ENCODE peak calls at places on chromosome 14, in four cellular contexts. Z is hepatocyte, Q is mammary epithelial cell, K is DND-41. Y is an unnamed sample. For H3K36me3, the result is how much of the 10 kb centered on the place peaks cover.

GRCh38 chr14:105501504-105502291 is 10.7 kb downstream of the TEDC1 start:
- DNase-seq in Q (no peak), Z (no peak), K (no peak), Y (no peak)

GRCh38 chr14:49173765-49174373 is 412.3 kb downstream of the RPS29 start:
- DNase-seq in Q (peak), K (peak), Z (peak), Y (no peak)

GRCh38 chr14:98944989-98945388 is 327.0 kb downstream of the BCL11B start:
- DNase-seq in K (no peak), Z (no peak), Q (no peak), Y (no peak)

GRCh38 chr14:94816113-94816512 is 46.2 kb upstream of the GSC start:
- DNase-seq in Q (no peak), K (no peak), Z (no peak), Y (no peak)

GRCh38 chr14:35028435-35028834 is 17.6 kb upstream of the FAM177A1 start:
- DNase-seq in Q (no peak), Z (no peak), K (no peak), Y (no peak)

GRCh38 chr14:44712095-44712822 is 205.2 kb upstream of the FSCB start:
- DNase-seq in K (no peak), Q (no peak), Z (no peak), Y (no peak)

GRCh38 chr14:21070083-21070609 is at the start of gene ARHGEF40:
- DNase-seq in K (no peak), Z (peak), Q (no peak), Y (no peak)

GRCh38 chr14:49892301-49892635 is 614 bp upstream of the ARF6 start:
- DNase-seq in K (peak), Z (peak), Q (peak), Y (peak)

GRCh38 chr14:104768437-104769323 is 15.7 kb downstream of the SIVA1 start:
- DNase-seq in Z (peak), K (peak), Q (peak), Y (peak)

GRCh38 chr14:78567343-78567742 is 397.2 kb downstream of the NRXN3 start:
- DNase-seq in K (no peak), Z (no peak), Q (no peak), Y (no peak)

GRCh38 chr14:106556665-106557289 is 1030.4 kb downstream of the TMEM121 start:
- DNase-seq in K (peak), Z (no peak), Q (no peak), Y (peak)

GRCh38 chr14:93857500-93857899 is 69.2 kb upstream of the PRIMA1 start:
- DNase-seq in K (no peak), Q (no peak), Z (peak), Y (no peak)

GRCh38 chr14:105069887-105070759 is 4.9 kb upstream of the GPR132 start:
- DNase-seq in Q (no peak), Z (peak), K (no peak), Y (no peak)

GRCh38 chr14:33834101-33834955 is 116.5 kb downstream of the EGLN3 start:
- DNase-seq in K (no peak), Z (no peak), Q (no peak), Y (no peak)

GRCh38 chr14:24613241-24613640 is 3.8 kb upstream of the GZMH start:
- DNase-seq in K (no peak), Q (peak), Z (no peak), Y (no peak)

GRCh38 chr14:32593290-32593942 is 264.3 kb downstream of the AKAP6 start:
- DNase-seq in Q (peak), K (no peak), Z (no peak), Y (no peak)

GRCh38 chr14:71426001-71426400 is 506.2 kb upstream of the RGS6 start:
- DNase-seq in Z (no peak), Q (no peak), K (no peak), Y (no peak)

GRCh38 chr14:32980178-32980886 is 41.7 kb downstream of the NPAS3 start:
- DNase-seq in Q (no peak), K (no peak), Z (no peak), Y (no peak)

GRCh38 chr14:100131181-100131580 is 28.3 kb downstream of the DEGS2 start:
- DNase-seq in Q (no peak), K (no peak), Z (peak), Y (no peak)

GRCh38 chr14:100130471-100130870 is 29.0 kb downstream of the DEGS2 start:
- DNase-seq in K (no peak), Q (no peak), Z (no peak), Y (no peak)

GRCh38 chr14:100128688-100129087 is 30.8 kb downstream of the DEGS2 start:
- DNase-seq in Z (no peak), Q (no peak), K (no peak), Y (no peak)

GRCh38 chr14:100127853-100128455 is 31.5 kb downstream of the DEGS2 start:
- DNase-seq in K (no peak), Z (no peak), Q (no peak), Y (no peak)

DNA sequence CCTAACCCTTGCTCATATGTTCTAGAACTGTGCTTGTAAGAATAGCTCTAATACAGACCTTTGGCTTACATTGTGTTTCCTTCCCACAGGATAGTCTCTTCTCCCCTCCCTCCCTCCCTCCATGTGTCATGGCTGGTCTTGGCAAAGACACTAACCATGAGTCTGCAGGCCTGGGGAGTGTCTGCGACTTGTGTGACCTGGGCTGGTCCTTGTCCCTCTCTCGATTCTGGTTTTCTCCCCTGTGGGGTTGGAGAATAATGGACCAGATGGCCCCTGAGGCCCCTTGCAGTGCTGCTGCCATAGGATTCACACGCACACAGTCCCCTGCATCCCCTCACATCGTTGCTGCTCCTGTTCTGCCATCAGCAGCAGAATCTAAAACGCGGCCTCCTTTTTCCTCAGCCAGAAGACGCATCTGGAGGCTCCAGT is 30.3 kb downstream of the DEGS2 start:
- DNase-seq in Z (no peak), Q (no peak), K (no peak), Y (no peak)
- H3K36me3 ChIP-seq in Z (under half), Q (under half), K (half or more), Y (half or more)

DNA sequence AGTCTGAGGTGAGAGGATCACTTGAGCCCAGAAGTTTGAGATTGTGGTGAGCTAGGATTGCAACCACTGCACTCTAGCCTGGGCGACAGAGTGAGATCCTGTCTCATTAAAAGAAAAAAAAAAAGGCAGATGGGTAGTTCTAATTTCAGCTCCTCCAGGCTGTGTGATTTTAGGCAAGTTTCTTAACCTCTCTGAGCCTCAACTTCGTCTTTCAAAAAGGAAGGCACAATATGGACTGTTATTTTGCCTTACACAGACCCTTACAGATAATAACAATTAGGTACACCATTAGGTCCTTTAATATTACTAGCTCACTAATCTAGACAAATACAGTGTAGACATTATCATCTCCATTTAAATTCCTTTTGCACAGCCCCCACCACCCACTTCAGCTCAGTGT is 4.8 kb upstream of the CCDC177 start:
- DNase-seq in Z (no peak), K (no peak), Q (no peak), Y (no peak)
- H3K27ac ChIP-seq in Z (peak), K (no peak), Q (no peak), Y (no peak)

GRCh38 chr14:103334644-103335603 is 887 bp downstream of the EIF5 start:
- DNase-seq in K (peak), Z (peak), Q (peak), Y (peak)
- H3K36me3 ChIP-seq in K (half or more), Z (under half), Q (under half), Y (under half)

DNA sequence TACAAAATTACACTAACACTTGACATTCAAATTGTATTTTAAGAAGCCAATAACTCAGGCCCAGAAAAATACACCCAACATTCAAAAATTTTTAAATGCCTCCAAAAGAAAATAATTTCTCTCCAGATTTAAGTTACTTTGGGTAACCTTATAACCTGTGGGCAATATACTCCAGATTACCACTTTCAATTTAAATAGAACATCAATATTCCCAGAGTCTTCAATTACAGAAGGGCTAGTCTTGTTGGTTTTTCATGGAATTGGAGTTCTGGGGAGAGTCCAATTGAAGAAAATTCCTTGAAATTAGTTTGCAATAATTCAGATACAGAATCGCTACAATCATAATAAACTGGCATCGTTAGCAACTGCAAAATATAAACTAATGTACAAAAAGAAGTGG is 2.0 kb downstream of the PPP4R3A start:
- DNase-seq in Q (no peak), K (no peak), Z (no peak), Y (no peak)
- H3K27ac ChIP-seq in Q (peak), K (peak), Z (peak), Y (peak)

DNA sequence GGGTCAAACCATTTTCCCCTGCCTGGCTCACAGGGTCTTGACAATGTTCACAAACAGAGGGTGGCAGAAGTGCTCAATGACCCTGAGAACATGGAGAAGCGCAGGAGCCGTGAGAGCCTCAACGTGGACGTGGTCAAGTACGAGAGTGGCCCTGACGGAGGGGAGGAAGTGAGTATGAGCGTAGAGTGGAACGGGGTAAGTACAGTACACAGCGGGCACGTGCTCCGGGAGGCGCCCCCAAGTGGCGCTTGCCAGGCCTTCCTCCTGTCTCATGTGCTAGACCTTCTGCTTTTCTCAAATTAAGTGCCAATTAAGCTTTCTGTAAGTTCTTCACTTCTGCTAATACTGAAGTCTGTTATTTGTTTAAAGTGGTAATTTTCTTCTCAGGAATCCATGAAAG is 35.9 kb downstream of the XRCC3 start:
- DNase-seq in Z (no peak), K (peak), Q (no peak), Y (no peak)
- H3K36me3 ChIP-seq in Z (under half), K (half or more), Q (under half), Y (half or more)

GRCh38 chr14:89293349-89293916 is 123.6 kb downstream of the FOXN3 start:
- DNase-seq in Z (no peak), Q (no peak), K (no peak), Y (no peak)

GRCh38 chr14:89298056-89298834 is 118.8 kb downstream of the FOXN3 start:
- DNase-seq in K (no peak), Q (no peak), Z (peak), Y (no peak)

GRCh38 chr14:89294872-89295271 is 122.2 kb downstream of the FOXN3 start:
- DNase-seq in K (no peak), Q (no peak), Z (no peak), Y (no peak)

GRCh38 chr14:89294060-89294459 is 123.0 kb downstream of the FOXN3 start:
- DNase-seq in Z (no peak), K (no peak), Q (no peak), Y (no peak)

DNA sequence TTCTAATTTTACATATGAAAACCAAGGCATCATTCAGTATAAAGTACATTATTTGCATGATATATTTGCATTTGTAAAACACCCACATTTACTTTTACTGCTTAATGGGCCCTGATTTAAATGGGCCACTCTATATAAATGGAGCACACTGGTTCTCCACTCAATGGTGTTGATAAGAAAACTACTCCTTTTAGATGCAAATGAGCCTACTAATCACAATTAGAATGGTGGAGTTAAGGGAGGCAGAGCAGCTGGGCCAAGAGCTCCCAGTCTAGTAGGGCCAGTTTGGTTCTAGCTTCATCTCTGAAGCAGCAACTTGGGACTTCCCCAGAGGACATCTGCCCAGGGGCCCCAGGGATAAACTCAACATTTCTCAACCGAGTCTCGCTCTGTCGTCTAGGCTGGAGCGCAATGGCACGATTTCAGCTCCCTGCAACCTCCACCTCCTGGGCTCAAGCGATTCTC is 120.7 kb downstream of the FOXN3 start:
- DNase-seq in Z (no peak), K (no peak), Q (no peak), Y (no peak)
- H3K27ac ChIP-seq in Z (no peak), K (no peak), Q (no peak), Y (no peak)

GRCh38 chr14:103705158-103705523 is 10.1 kb downstream of the XRCC3 start:
- DNase-seq in K (no peak), Q (no peak), Z (no peak), Y (no peak)
- H3K36me3 ChIP-seq in K (half or more), Q (under half), Z (under half), Y (under half)

GRCh38 chr14:22380511-22381455 is 208.2 kb downstream of the DAD1 start:
- DNase-seq in K (no peak), Z (no peak), Q (no peak), Y (no peak)
- H3K27ac ChIP-seq in K (no peak), Z (no peak), Q (no peak), Y (no peak)

GRCh38 chr14:68893566-68893965 is 85.5 kb downstream of the ACTN1 start:
- DNase-seq in Z (no peak), K (no peak), Q (no peak), Y (no peak)
- H3K36me3 ChIP-seq in Z (under half), K (half or more), Q (half or more), Y (under half)

DNA sequence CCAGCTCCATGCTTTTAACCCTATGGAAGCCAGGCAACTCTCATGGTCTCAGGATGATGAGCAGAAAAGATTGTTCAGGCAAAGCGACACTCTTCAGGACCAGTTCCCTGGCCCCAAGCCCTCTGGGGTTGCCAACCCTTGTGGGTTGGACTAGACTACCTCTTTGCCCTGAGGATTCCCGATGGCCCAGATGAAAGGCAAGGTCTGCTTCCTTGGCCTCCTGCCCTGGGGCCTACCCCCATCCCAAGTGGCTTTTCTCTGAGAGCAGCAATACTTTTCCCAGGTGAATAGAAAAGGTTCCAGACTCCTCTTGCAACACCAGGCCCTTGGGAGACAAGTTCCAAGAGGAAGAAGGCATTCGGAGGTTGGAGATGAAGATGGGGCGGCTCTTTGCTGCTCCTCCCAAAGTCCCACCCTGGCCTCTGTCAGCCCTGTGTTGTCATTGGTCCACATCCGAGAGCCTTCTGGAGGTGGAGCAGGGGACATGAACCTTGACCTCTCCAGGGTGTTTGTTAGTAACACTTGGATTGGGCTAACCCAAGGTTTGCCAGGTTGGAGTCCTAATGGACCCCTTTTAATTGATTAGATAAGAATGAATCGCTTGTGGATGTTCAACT is 131.1 kb downstream of the GCH1 start:
- DNase-seq in Q (no peak), K (no peak), Z (no peak), Y (no peak)
- H3K27ac ChIP-seq in Q (no peak), K (no peak), Z (peak), Y (no peak)

Y was measured in CD8-positive, alpha-beta memory T cell.